ENCODE peak calls at places on chromosome 13, in four cellular contexts. H is SK-N-SH, X is H1, V is K562. F is an unnamed sample.

GRCh38 chr13:107370036-107370785 is 802.3 kb upstream of the ARGLU1 start:
- DNase-seq in H (no peak), X (no peak), V (no peak), F (no peak)

GRCh38 chr13:103289661-103290060 is 223.4 kb upstream of the SLC10A2 start:
- DNase-seq in H (no peak), X (no peak), V (no peak), F (no peak)

GRCh38 chr13:32228330-32229041 is 86.7 kb downstream of the ZAR1L start:
- DNase-seq in H (no peak), X (no peak), V (no peak), F (no peak)

GRCh38 chr13:76512676-76513277 is 373.4 kb downstream of the KCTD12 start:
- DNase-seq in H (peak; percentile 11), X (no peak), V (no peak), F (no peak)

GRCh38 chr13:41541142-41541938 is 84.0 kb downstream of the RGCC start:
- DNase-seq in H (no peak), X (no peak), V (no peak), F (no peak)

GRCh38 chr13:36815069-36815468 is 4.0 kb upstream of the RFXAP start:
- DNase-seq in H (peak; percentile 24), X (no peak), V (no peak), F (no peak)

GRCh38 chr13:26529441-26529840 is 28.0 kb upstream of the WASF3 start:
- DNase-seq in H (no peak), X (peak; percentile 43), V (peak; percentile 18), F (peak; percentile 77)

GRCh38 chr13:109517516-109517915 is 268.9 kb downstream of the IRS2 start:
- DNase-seq in H (no peak), X (no peak), V (no peak), F (no peak)

GRCh38 chr13:66958611-66959010 is 271.5 kb downstream of the PCDH9 start:
- DNase-seq in H (no peak), X (no peak), V (no peak), F (no peak)

GRCh38 chr13:30376426-30377311 is 45.6 kb upstream of the UBE2L5 start:
- DNase-seq in H (no peak), X (no peak), V (no peak), F (no peak)

GRCh38 chr13:20351279-20352022 is 119.3 kb upstream of the GJB6 start:
- DNase-seq in H (no peak), X (no peak), V (no peak), F (no peak)

GRCh38 chr13:50691682-50692263 is 151.7 kb downstream of the DLEU7 start:
- DNase-seq in H (peak; percentile 48), X (no peak), V (peak; percentile 7), F (no peak)

GRCh38 chr13:56528040-56528760 is 612.5 kb upstream of the PRR20A start:
- DNase-seq in H (no peak), X (no peak), V (no peak), F (no peak)

GRCh38 chr13:107348471-107348870 is 780.5 kb upstream of the ARGLU1 start:
- DNase-seq in H (no peak), X (no peak), V (no peak), F (no peak)

GRCh38 chr13:51731759-51732158 is 72.2 kb downstream of the DHRS12 start:
- DNase-seq in H (no peak), X (no peak), V (no peak), F (no peak)

GRCh38 chr13:76884167-76884566 is 2.0 kb downstream of the KCTD12 start:
- DNase-seq in H (no peak), X (peak; percentile 33), V (no peak), F (peak; percentile 59)

GRCh38 chr13:113804017-113804702 is 45.1 kb downstream of the TMEM255B start:
- DNase-seq in H (no peak), X (no peak), V (no peak), F (peak; percentile 9)
- TF ChIP-seq TEAD4 in H (no peak), X (no peak), V (no peak), F (no peak)

GRCh38 chr13:28753208-28753892 is 34.6 kb upstream of the SLC46A3 start:
- DNase-seq in H (no peak), X (no peak), V (no peak), F (peak; percentile 36)
- TF ChIP-seq TEAD4 in H (no peak), X (peak; percentile 75), V (no peak), F (no peak)

GRCh38 chr13:62629618-62630017 is 1214.0 kb upstream of the PCDH20 start:
- DNase-seq in H (no peak), X (no peak), V (no peak), F (no peak)
- TF ChIP-seq TEAD4 in H (no peak), X (no peak), V (no peak), F (no peak)

DNA sequence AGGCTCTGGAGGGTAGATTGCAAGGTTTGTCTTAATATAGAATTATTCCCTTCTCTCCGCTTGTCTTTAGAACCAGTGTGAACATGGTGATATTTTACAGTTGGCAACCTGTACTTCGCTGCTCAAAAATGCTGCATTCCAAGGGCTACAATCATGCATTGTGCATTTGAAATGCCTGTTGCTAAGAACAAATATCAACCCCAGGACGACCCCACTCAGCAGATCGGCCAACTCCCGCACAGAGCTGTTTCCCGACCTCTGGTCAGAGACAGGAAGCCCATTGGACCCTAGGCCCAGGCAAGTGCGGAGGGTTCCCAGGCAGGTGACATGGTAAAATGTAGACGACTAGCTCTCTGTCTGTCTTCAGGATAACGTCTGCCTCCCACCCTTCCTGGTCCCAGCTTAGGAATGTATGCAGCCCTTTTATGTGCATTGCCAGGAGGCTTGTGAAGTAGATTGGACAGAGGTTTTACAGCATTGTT is 263.5 kb downstream of the FOXO1 start:
- DNase-seq in H (no peak), X (no peak), V (no peak), F (no peak)
- TF ChIP-seq TEAD4 in H (peak; percentile 44), X (no peak), V (no peak), F (no peak)

GRCh38 chr13:45208132-45208531 is 7.3 kb upstream of the KCTD4 start:
- DNase-seq in H (no peak), X (no peak), V (no peak), F (no peak)

GRCh38 chr13:45209229-45209628 is 8.4 kb upstream of the KCTD4 start:
- DNase-seq in H (no peak), X (no peak), V (no peak), F (no peak)

GRCh38 chr13:45205124-45205523 is 4.3 kb upstream of the KCTD4 start:
- DNase-seq in H (no peak), X (no peak), V (no peak), F (no peak)

GRCh38 chr13:45206340-45206739 is 5.5 kb upstream of the KCTD4 start:
- DNase-seq in H (no peak), X (no peak), V (no peak), F (no peak)

GRCh38 chr13:45207319-45207718 is 6.5 kb upstream of the KCTD4 start:
- DNase-seq in H (no peak), X (no peak), V (no peak), F (no peak)
- TF ChIP-seq TEAD4 in H (no peak), X (no peak), V (no peak), F (no peak)

GRCh38 chr13:23347601-23348000 is 85.9 kb downstream of the SACS start:
- DNase-seq in H (no peak), X (no peak), V (no peak), F (no peak)

GRCh38 chr13:23348270-23349126 is 85.0 kb downstream of the SACS start:
- DNase-seq in H (no peak), X (no peak), V (no peak), F (no peak)

GRCh38 chr13:23349127-23349897 is 84.2 kb downstream of the SACS start:
- DNase-seq in H (no peak), X (no peak), V (no peak), F (no peak)

GRCh38 chr13:23350009-23350408 is 83.5 kb downstream of the SACS start:
- DNase-seq in H (no peak), X (no peak), V (no peak), F (no peak)

DNA sequence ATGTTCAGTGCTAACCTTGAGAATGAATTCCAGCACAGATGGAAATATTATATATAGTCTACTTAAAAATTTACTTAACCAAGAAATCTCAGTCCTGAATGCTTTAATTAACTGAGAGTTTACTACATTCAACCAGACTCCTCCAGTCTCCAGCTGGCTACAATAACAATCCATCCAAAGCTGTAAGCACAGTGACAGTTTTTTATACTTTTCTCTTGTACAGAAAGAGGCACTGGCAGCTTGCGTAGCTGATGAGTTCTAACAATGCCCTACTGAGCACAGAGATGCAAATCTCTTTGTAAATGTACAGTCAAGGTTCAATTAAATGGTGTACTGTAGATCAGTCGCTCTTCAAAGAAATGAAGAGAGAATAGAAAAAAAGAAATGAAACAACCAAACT is 88.6 kb downstream of the SACS start:
- DNase-seq in H (no peak), X (no peak), V (no peak), F (no peak)
- TF ChIP-seq TEAD4 in H (no peak), X (no peak), V (no peak), F (no peak)

DNA sequence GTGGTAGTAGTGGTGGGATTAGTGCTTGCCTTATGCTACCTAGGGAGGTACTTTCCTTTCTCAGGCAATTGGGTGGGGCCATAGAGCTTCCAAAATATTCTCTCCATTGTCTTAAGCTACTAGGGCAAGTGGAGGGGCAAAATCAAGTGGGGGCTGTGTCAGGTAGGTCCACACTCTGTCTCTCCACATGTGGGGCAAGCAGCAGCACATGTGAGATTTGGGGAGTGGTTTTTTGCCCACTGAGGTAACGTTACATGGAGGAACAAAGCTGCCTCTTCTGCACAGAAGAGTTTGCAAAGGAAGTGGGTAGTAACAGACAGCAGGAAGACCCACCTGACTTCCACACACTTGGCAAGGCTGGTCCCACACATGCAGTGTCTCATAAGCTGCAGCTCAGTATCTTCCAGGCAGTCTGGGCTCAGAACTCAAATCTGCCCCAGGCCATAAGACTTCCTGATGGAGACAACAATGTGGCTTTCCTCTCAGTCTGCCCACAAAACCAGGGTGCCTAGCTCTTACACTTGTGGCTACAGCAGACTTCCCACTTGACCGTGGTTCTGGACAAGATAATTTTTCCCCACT is 1581.5 kb upstream of the PCDH20 start:
- DNase-seq in H (no peak), X (no peak), V (no peak), F (no peak)
- TF ChIP-seq TEAD4 in H (no peak), X (no peak), V (no peak), F (no peak)

DNA sequence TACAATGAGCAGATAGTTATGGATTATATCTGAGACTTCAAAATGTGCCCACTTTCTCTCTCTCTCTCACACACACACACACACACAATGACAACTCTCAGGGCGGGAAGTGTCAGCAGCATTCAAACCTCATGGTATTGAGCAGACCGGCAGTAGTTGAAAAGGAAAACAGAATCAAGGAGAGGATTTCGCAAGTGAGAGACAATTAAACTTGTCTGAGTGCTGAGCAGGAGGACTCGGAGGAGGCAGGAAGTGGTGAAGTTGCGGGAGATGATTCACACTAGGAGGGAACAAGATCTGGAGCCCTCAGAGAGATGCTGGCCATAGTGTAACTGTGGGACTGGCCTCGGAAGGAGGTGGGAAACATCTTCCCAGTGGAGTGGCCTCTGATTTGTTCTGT is 353.1 kb downstream of the EFNB2 start:
- DNase-seq in H (no peak), X (no peak), V (no peak), F (no peak)
- TF ChIP-seq TEAD4 in H (no peak), X (no peak), V (no peak), F (no peak)

GRCh38 chr13:93847162-93847561 is 620.6 kb downstream of the GPC6 start:
- DNase-seq in H (no peak), X (no peak), V (no peak), F (no peak)
- TF ChIP-seq TEAD4 in H (no peak), X (no peak), V (no peak), F (no peak)

GRCh38 chr13:72849571-72849970 is 67.6 kb downstream of the PIBF1 start:
- DNase-seq in H (no peak), X (no peak), V (no peak), F (no peak)
- TF ChIP-seq TEAD4 in H (no peak), X (no peak), V (no peak), F (no peak)

F was measured in WTC11.